ENCODE peak calls at places on chromosomes 16 and 17, in six cellular contexts. A is stimulated activated CD4-positive, alpha-beta T cell treated with anti-CD3 and anti-CD28 coated beads, Interleukin-1b, Interleukin-23, amount 100 ng/mL, for 1 hour; P is GM13977; D is stomach; R is small intestine; E is Jurkat, Clone E6-1. L is an unnamed sample.

GRCh38 chr17:44083250-44083849 is 12.8 kb downstream of the G6PC3 start:
- DNase-seq in P (no peak), D (no peak), A (no peak), R (no peak), E (no peak), L (no peak)

GRCh38 chr16:23223368-23223767 is 40.8 kb downstream of the SCNN1G start:
- DNase-seq in A (no peak), P (no peak), D (no peak), E (no peak), R (no peak), L (no peak)

GRCh38 chr17:66809408-66809807 is 25.5 kb upstream of the CACNG5 start:
- DNase-seq in R (no peak), D (no peak), P (no peak), E (no peak), A (no peak), L (no peak)

GRCh38 chr17:69551212-69552010 is 136.9 kb downstream of the MAP2K6 start:
- DNase-seq in R (no peak), A (no peak), D (no peak), P (no peak), E (no peak), L (no peak)

GRCh38 chr17:77886387-77886728 is 72.1 kb upstream of the TNRC6C start:
- DNase-seq in D (peak), R (no peak), E (no peak), P (no peak), A (no peak), L (no peak)

GRCh38 chr17:13537211-13537610 is 64.5 kb downstream of the HS3ST3A1 start:
- DNase-seq in R (no peak), A (no peak), E (no peak), P (no peak), D (no peak), L (no peak)

GRCh38 chr17:17975441-17975840 is 2.8 kb downstream of the DRC3 start:
- DNase-seq in R (no peak), A (no peak), P (no peak), E (no peak), D (no peak), L (no peak)

GRCh38 chr17:76631821-76632565 is 11.6 kb downstream of the ST6GALNAC1 start:
- DNase-seq in D (peak), E (no peak), P (no peak), R (no peak), A (no peak), L (no peak)

GRCh38 chr17:43840814-43841213 is 6.2 kb upstream of the CD300LG start:
- DNase-seq in P (no peak), D (no peak), R (no peak), E (no peak), A (no peak), L (no peak)

GRCh38 chr16:84947996-84948854 is 63.1 kb downstream of the ZDHHC7 start:
- DNase-seq in R (no peak), A (no peak), E (no peak), D (no peak), P (no peak), L (no peak)

GRCh38 chr17:27663862-27664605 is 33.0 kb downstream of the LGALS9 start:
- DNase-seq in P (no peak), A (no peak), R (no peak), D (no peak), E (no peak), L (no peak)

GRCh38 chr16:2777231-2777902 is at the start of gene ELOB:
- DNase-seq in E (peak), P (peak), R (peak), A (peak), D (peak), L (peak)

GRCh38 chr16:10386517-10387377 is 886 bp downstream of the ATF7IP2 start:
- DNase-seq in P (peak), E (peak), A (no peak), D (no peak), R (peak), L (no peak)

GRCh38 chr17:37610971-37611370 is 1.8 kb upstream of the SYNRG start:
- DNase-seq in E (no peak), P (no peak), A (no peak), D (no peak), R (no peak), L (no peak)

GRCh38 chr16:14658063-14658462 is 25.3 kb downstream of the BFAR start:
- DNase-seq in D (no peak), P (peak), R (peak), E (peak), A (no peak), L (no peak)

GRCh38 chr16:54236761-54237160 is 49.8 kb downstream of the IRX3 start:
- DNase-seq in D (no peak), E (no peak), A (no peak), P (no peak), R (no peak), L (no peak)

GRCh38 chr17:8766731-8767130 is 8.4 kb upstream of the SPDYE4 start:
- DNase-seq in R (no peak), P (no peak), D (no peak), A (no peak), E (no peak), L (no peak)

GRCh38 chr16:53041196-53041977 is 11.3 kb downstream of the CHD9NB start:
- DNase-seq in A (no peak), R (no peak), E (no peak), D (peak), P (no peak), L (no peak)

GRCh38 chr17:17836818-17837379 is at the start of gene SREBF1:
- DNase-seq in A (no peak), E (no peak), D (peak), R (peak), P (peak), L (no peak)

GRCh38 chr16:57374067-57374534 is 1.8 kb downstream of the CX3CL1 start:
- DNase-seq in P (no peak), R (no peak), A (no peak), D (no peak), E (no peak), L (no peak)

GRCh38 chr17:14372905-14373559 is 72.2 kb downstream of the HS3ST3B1 start:
- DNase-seq in P (no peak), E (no peak), D (no peak), R (no peak), A (no peak), L (no peak)

GRCh38 chr16:2770057-2770780 is 6.9 kb downstream of the ELOB start:
- DNase-seq in A (no peak), P (no peak), E (no peak), D (no peak), R (no peak), L (no peak)

GRCh38 chr16:47037396-47037745 is 63.9 kb upstream of the DNAJA2 start:
- DNase-seq in R (no peak), P (peak), D (peak), E (peak), A (peak), L (no peak)

L was measured in cerebellar nuclear complex.